ENCODE peak calls at places on chromosome 4, in seven cellular contexts. Q is tibial nerve; P is HCT116; S is GM13976; J is CD8-positive, alpha-beta T cell; F is fibroblast of the aortic adventitia; I is lower lobe of right lung. N is an unnamed sample.
A peak's percentile ranks its signal among the peaks of the same experiment; 100 is the strongest.

GRCh38 chr4:107351196-107351595 is 315.1 kb upstream of the DKK2 start:
- DNase-seq in Q (no peak), P (no peak), S (no peak), J (no peak), F (no peak), I (no peak), N (no peak)

GRCh38 chr4:19961092-19961491 is 290.6 kb upstream of the SLIT2 start:
- DNase-seq in Q (no peak), P (no peak), S (no peak), J (no peak), F (peak; percentile 78), I (no peak), N (no peak)

GRCh38 chr4:76898949-76899640 is 1.2 kb upstream of the SOWAHB start:
- DNase-seq in Q (no peak), P (no peak), S (no peak), J (no peak), F (peak; percentile 43), I (no peak), N (no peak)

GRCh38 chr4:8315343-8316250 is 46.0 kb downstream of the HTRA3 start:
- DNase-seq in Q (no peak), P (peak; percentile 13), S (no peak), J (peak; percentile 41), F (peak; percentile 80), I (peak; percentile 75), N (peak; percentile 37)

GRCh38 chr4:148452970-148453369 is 10.8 kb upstream of the NR3C2 start:
- DNase-seq in Q (no peak), P (no peak), S (no peak), J (no peak), F (no peak), I (no peak), N (no peak)

GRCh38 chr4:138050601-138051000 is 191.5 kb downstream of the SLC7A11 start:
- DNase-seq in Q (no peak), P (no peak), S (no peak), J (no peak), F (no peak), I (no peak), N (no peak)

GRCh38 chr4:105709081-105709450 is 482 bp downstream of the GSTCD start:
- DNase-seq in Q (no peak), P (peak; percentile 6), S (peak; percentile 47), J (no peak), F (peak; percentile 10), I (no peak), N (no peak)

GRCh38 chr4:38529189-38530115 is 134.5 kb upstream of the KLF3 start:
- DNase-seq in Q (no peak), P (no peak), S (peak; percentile 57), J (peak; percentile 75), F (no peak), I (peak; percentile 66), N (no peak)

GRCh38 chr4:8762356-8762755 is 109.3 kb downstream of the HMX1 start:
- DNase-seq in Q (no peak), P (no peak), S (no peak), J (no peak), F (no peak), I (peak; percentile 28), N (no peak)

GRCh38 chr4:102554482-102554881 is 53.3 kb downstream of the NFKB1 start:
- DNase-seq in Q (no peak), P (no peak), S (no peak), J (no peak), F (peak; percentile 39), I (no peak), N (no peak)

GRCh38 chr4:77922158-77923094 is 59.8 kb downstream of the MRPL1 start:
- DNase-seq in Q (no peak), P (no peak), S (no peak), J (no peak), F (peak; percentile 74), I (no peak), N (no peak)

GRCh38 chr4:70704333-70705145 is 16.2 kb downstream of the UTP3 start:
- DNase-seq in Q (peak; percentile 55), P (peak; percentile 42), S (peak; percentile 85), J (peak; percentile 73), F (peak; percentile 56), I (peak; percentile 92), N (peak; percentile 80)
- TF ChIP-seq CTCF in Q (peak; percentile 47), P (no peak), S (peak; percentile 34), J (no peak), F (peak; percentile 33), I (peak; percentile 39), N (peak; percentile 9)

DNA sequence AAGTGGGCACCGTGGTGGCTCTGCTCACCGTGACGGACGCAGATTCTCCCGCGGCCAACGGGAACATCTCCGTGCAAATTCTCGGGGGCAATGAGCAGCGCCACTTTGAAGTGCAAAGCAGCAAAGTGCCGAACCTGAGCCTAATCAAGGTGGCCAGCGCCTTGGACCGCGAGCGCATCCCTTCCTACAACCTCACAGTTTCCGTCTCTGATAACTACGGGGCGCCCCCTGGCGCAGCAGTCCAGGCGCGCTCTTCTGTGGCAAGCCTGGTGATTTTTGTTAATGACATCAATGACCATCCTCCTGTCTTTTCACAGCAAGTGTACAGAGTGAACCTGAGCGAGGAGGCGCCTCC is 2.7 kb downstream of the FAT4 start:
- DNase-seq in Q (peak; percentile 25), P (no peak), S (peak; percentile 11), J (no peak), F (peak; percentile 49), I (peak; percentile 52), N (no peak)
- TF ChIP-seq CTCF in Q (peak; percentile 19), P (no peak), S (no peak), J (no peak), F (peak; percentile 67), I (peak; percentile 39), N (peak; percentile 68)

GRCh38 chr4:119550857-119551532 is 77.6 kb downstream of the PDE5A start:
- DNase-seq in Q (no peak), P (no peak), S (no peak), J (no peak), F (peak; percentile 55), I (no peak), N (no peak)
- TF ChIP-seq CTCF in Q (no peak), P (no peak), S (no peak), J (no peak), F (no peak), I (no peak), N (no peak)

DNA sequence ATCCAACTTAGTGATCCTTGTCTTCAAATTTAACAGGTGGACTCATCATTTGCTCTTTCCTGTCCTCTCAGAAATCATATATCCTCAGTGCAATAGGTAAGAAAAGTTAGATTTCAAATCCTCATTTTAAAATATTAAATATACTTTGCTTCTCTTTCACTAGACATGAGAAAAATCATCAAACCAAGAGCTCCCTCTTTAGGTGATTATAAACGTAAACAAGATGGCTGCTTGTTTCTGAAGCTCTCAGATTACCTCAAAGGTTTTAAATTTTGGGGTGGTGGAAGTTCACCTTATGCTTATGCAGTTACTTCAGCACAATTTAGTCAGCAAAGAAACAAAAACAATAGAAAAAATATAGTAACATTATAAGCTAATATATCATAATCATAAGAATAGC is 27.3 kb downstream of the CSN3 start:
- DNase-seq in Q (no peak), P (peak; percentile 23), S (no peak), J (no peak), F (no peak), I (no peak), N (no peak)
- TF ChIP-seq CTCF in Q (no peak), P (peak; percentile 27), S (no peak), J (no peak), F (no peak), I (peak; percentile 12), N (no peak)

DNA sequence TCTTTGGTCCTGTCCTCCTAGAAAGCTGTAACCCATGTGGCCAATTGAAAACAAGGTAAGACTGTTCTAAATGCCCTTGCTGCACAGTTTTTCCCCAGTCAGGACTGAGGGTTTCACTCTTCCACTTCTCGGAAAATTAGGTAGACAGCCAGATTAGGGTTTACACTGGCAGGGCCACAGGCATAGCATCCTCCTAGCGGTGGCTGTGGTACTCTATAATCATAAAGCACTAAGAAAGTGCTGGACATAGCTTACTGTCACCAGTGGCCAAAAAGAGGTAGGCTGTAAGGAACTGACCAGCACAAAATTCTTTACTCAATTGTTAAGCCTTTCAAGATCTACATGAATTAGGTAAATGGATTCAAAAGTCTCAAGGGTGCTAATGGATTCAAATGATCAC is 11.6 kb upstream of the USP46 start:
- DNase-seq in Q (no peak), P (no peak), S (no peak), J (no peak), F (no peak), I (no peak), N (no peak)
- TF ChIP-seq CTCF in Q (no peak), P (no peak), S (no peak), J (no peak), F (peak; percentile 19), I (no peak), N (no peak)

N was measured in mesothelial cell of epicardium.